ENCODE peak calls at places on chromosomes 6 and 20, in four cellular contexts. O is GM03348, S is C1 segment of cervical spinal cord, K is OCI-LY7. W is an unnamed sample.
A peak's percentile ranks its signal among the peaks of the same experiment; 100 is the strongest.

GRCh38 chr20:20317195-20318113 is 50.5 kb upstream of the INSM1 start:
- DNase-seq in K (no peak), O (no peak), S (no peak), W (no peak)

GRCh38 chr6:24720131-24720603 is 1.2 kb upstream of the C6orf62 start:
- DNase-seq in K (peak; percentile 77), O (peak; percentile 67), S (no peak), W (peak; percentile 35)

GRCh38 chr20:58875541-58876134 is 23.1 kb downstream of the GNAS start:
- DNase-seq in S (no peak), O (no peak), K (no peak), W (no peak)

GRCh38 chr6:41344865-41345264 is 9.5 kb downstream of the NCR2 start:
- DNase-seq in K (no peak), S (no peak), O (no peak), W (no peak)

GRCh38 chr6:162485464-162485863 is 242.1 kb downstream of the PRKN start:
- DNase-seq in S (no peak), O (no peak), K (peak; percentile 6), W (no peak)

GRCh38 chr20:43463133-43463863 is 5.6 kb downstream of the SRSF6 start:
- DNase-seq in K (no peak), O (no peak), S (no peak), W (no peak)

GRCh38 chr6:106883808-106884262 is 90.7 kb downstream of the CD24 start:
- DNase-seq in O (no peak), S (no peak), K (peak; percentile 24), W (no peak)

GRCh38 chr20:19883501-19883900 is 125.4 kb downstream of the RIN2 start:
- DNase-seq in O (no peak), K (no peak), S (no peak), W (no peak)

GRCh38 chr6:170173416-170173990 is 117.4 kb downstream of the DLL1 start:
- DNase-seq in O (no peak), K (no peak), S (no peak), W (no peak)

GRCh38 chr6:41730531-41731436 is 4.6 kb downstream of the TFEB start:
- DNase-seq in S (no peak), O (no peak), K (no peak), W (peak; percentile 22)

GRCh38 chr6:56514395-56514794 is 128.3 kb downstream of the DST start:
- DNase-seq in S (no peak), O (no peak), K (no peak), W (no peak)

GRCh38 chr6:156650896-156651295 is 126.3 kb upstream of the ARID1B start:
- DNase-seq in S (no peak), K (no peak), O (no peak), W (no peak)

GRCh38 chr6:10373642-10374359 is 41.1 kb downstream of the TFAP2A start:
- DNase-seq in S (no peak), O (peak; percentile 50), K (no peak), W (peak; percentile 22)

GRCh38 chr6:57108691-57109090 is 18.7 kb downstream of the ZNF451 start:
- DNase-seq in O (no peak), K (peak; percentile 70), S (no peak), W (no peak)

GRCh38 chr6:4577406-4577805 is 198.8 kb upstream of the CDYL start:
- DNase-seq in S (no peak), O (peak; percentile 78), K (no peak), W (peak; percentile 82)

GRCh38 chr20:3681931-3682820 is at the start of gene ADAM33:
- DNase-seq in S (no peak), K (no peak), O (peak; percentile 83), W (peak; percentile 63)

GRCh38 chr6:6332240-6332639 is 11.8 kb upstream of the F13A1 start:
- DNase-seq in O (no peak), K (peak; percentile 94), S (no peak), W (no peak)

GRCh38 chr20:51600016-51600420 is 57.5 kb upstream of the NFATC2 start:
- DNase-seq in O (no peak), K (no peak), S (no peak), W (no peak)

GRCh38 chr6:168201383-168201782 is 118.2 kb downstream of the DACT2 start:
- DNase-seq in K (no peak), O (no peak), S (no peak), W (no peak)

GRCh38 chr6:92521553-92521952 is 897.8 kb downstream of the EPHA7 start:
- DNase-seq in O (no peak), K (no peak), S (no peak), W (no peak)

GRCh38 chr20:13800728-13801134 is 15.9 kb downstream of the NDUFAF5 start:
- DNase-seq in O (peak; percentile 90), K (no peak), S (no peak), W (peak; percentile 87)

GRCh38 chr6:86728976-86729375 is 208.4 kb upstream of the HTR1E start:
- DNase-seq in K (no peak), O (no peak), S (no peak), W (no peak)

GRCh38 chr20:53828673-53829085 is 235.0 kb upstream of the ZNF217 start:
- DNase-seq in O (peak; percentile 64), K (peak; percentile 50), S (no peak), W (peak; percentile 81)

GRCh38 chr6:90285611-90286381 is 10.8 kb downstream of the BACH2 start:
- DNase-seq in K (peak; percentile 73), S (no peak), O (peak; percentile 77), W (peak; percentile 91)